ENCODE peak calls at places on chromosomes 6 and 20, in eight cellular contexts. O is transverse colon; B is brain microvascular endothelial cell; G is GM23338; Z is esophagus squamous epithelium; U is fibroblast of lung; A is CD8-positive, alpha-beta T cell; F is mammary epithelial cell. R is an unnamed sample.
A peak's percentile ranks its signal among the peaks of the same experiment; 100 is the strongest.

GRCh38 chr20:33000802-33001466 is 3.3 kb downstream of the SUN5 start:
- DNase-seq in F (no peak), U (no peak), Z (no peak), B (no peak), O (no peak), G (no peak), A (no peak), R (no peak)

GRCh38 chr6:33693186-33694158 is 18.0 kb downstream of the UQCC2 start:
- DNase-seq in B (no peak), A (no peak), Z (no peak), G (no peak), O (no peak), F (no peak), U (no peak), R (no peak)

GRCh38 chr20:46102940-46103339 is 13.2 kb upstream of the NCOA5 start:
- DNase-seq in F (no peak), B (no peak), O (no peak), A (no peak), Z (no peak), G (no peak), U (no peak), R (no peak)

GRCh38 chr6:105952762-105953700 is 133.1 kb upstream of the PRDM1 start:
- DNase-seq in B (no peak), Z (no peak), O (no peak), A (no peak), G (peak; percentile 50), F (no peak), U (no peak), R (no peak)

GRCh38 chr6:161838306-161839035 is 564.6 kb upstream of the AGPAT4 start:
- DNase-seq in F (no peak), U (no peak), O (no peak), Z (no peak), A (no peak), B (no peak), G (peak; percentile 56), R (no peak)

GRCh38 chr6:17291778-17292177 is 10.6 kb downstream of the RBM24 start:
- DNase-seq in U (no peak), B (no peak), O (no peak), F (no peak), A (no peak), G (no peak), Z (no peak), R (no peak)

GRCh38 chr6:97440590-97441176 is 157.7 kb upstream of the MMS22L start:
- DNase-seq in F (peak; percentile 17), O (no peak), Z (no peak), U (peak; percentile 38), A (no peak), B (peak; percentile 42), G (peak; percentile 79), R (no peak)

GRCh38 chr6:35048631-35049083 is 92.5 kb downstream of the TCP11 start:
- DNase-seq in G (peak; percentile 56), F (no peak), Z (no peak), U (peak; percentile 87), O (peak; percentile 50), B (no peak), A (no peak), R (no peak)

GRCh38 chr6:130143709-130144108 is 79.0 kb downstream of the SAMD3 start:
- DNase-seq in O (no peak), U (peak; percentile 31), F (peak; percentile 57), B (peak; percentile 26), G (no peak), A (no peak), Z (no peak), R (no peak)

GRCh38 chr6:52994031-52994788 is 874 bp downstream of the GSTA4 start:
- DNase-seq in Z (no peak), B (peak; percentile 16), A (no peak), F (peak; percentile 42), G (peak; percentile 58), U (peak; percentile 57), O (peak; percentile 19), R (no peak)

GRCh38 chr20:51326241-51326819 is 216.2 kb downstream of the NFATC2 start:
- DNase-seq in G (peak; percentile 84), F (no peak), O (peak; percentile 44), B (peak; percentile 70), Z (no peak), U (peak; percentile 45), A (no peak), R (no peak)

GRCh38 chr20:34491226-34491931 is 24.8 kb upstream of the DYNLRB1 start:
- DNase-seq in O (no peak), Z (no peak), F (no peak), B (no peak), U (no peak), A (no peak), G (no peak), R (no peak)

GRCh38 chr20:34495928-34496327 is 20.3 kb upstream of the DYNLRB1 start:
- DNase-seq in G (no peak), A (no peak), U (no peak), Z (no peak), F (no peak), O (no peak), B (no peak), R (no peak)

GRCh38 chr20:34491932-34492509 is 24.2 kb upstream of the DYNLRB1 start:
- DNase-seq in U (no peak), B (no peak), G (no peak), O (no peak), F (no peak), A (no peak), Z (no peak), R (no peak)

GRCh38 chr20:34495307-34495706 is 20.9 kb upstream of the DYNLRB1 start:
- DNase-seq in Z (no peak), F (no peak), G (no peak), A (no peak), U (no peak), B (no peak), O (no peak), R (no peak)

GRCh38 chr20:34493646-34494045 is 22.6 kb upstream of the DYNLRB1 start:
- DNase-seq in G (no peak), O (no peak), B (no peak), U (no peak), A (no peak), Z (no peak), F (no peak), R (no peak)
- H3K36me3 ChIP-seq in G (peaks cover 26% of the 10 kb centered on the region), O (peaks cover 53% of the 10 kb centered on the region), B (peaks cover 58% of the 10 kb centered on the region), U (peaks cover 9% of the 10 kb centered on the region), A (peaks cover 15% of the 10 kb centered on the region), Z (peaks cover 100% of the 10 kb centered on the region), F (peaks cover 70% of the 10 kb centered on the region), R (peaks cover 1% of the 10 kb centered on the region)

GRCh38 chr6:82246370-82246769 is 1.2 kb downstream of the IBTK start:
- DNase-seq in A (no peak), F (no peak), O (no peak), U (no peak), Z (no peak), B (no peak), G (no peak), R (no peak)

GRCh38 chr6:82248233-82248735 is 740 bp upstream of the IBTK start:
- DNase-seq in Z (no peak), A (no peak), G (peak; percentile 42), F (peak; percentile 40), O (peak; percentile 21), B (peak; percentile 32), U (peak; percentile 81), R (peak; percentile 91)

GRCh38 chr6:82245376-82245775 is 2.2 kb downstream of the IBTK start:
- DNase-seq in O (no peak), G (no peak), B (no peak), Z (no peak), U (no peak), F (no peak), A (no peak), R (no peak)

GRCh38 chr6:82247634-82248232 is at the start of gene IBTK:
- DNase-seq in O (peak; percentile 96), G (peak; percentile 94), Z (peak; percentile 44), F (peak; percentile 88), A (peak; percentile 85), U (peak; percentile 90), B (peak; percentile 91), R (peak; percentile 69)

GRCh38 chr6:82246802-82247633 is 526 bp downstream of the IBTK start:
- DNase-seq in B (peak; percentile 51), Z (no peak), A (no peak), U (peak; percentile 55), O (peak; percentile 64), F (peak; percentile 38), G (peak; percentile 87), R (peak; percentile 9)
- TF ChIP-seq CTCF in B (no peak), Z (no peak), A (no peak), U (no peak), O (no peak), F (no peak), G (no peak), R (no peak)

GRCh38 chr20:49880724-49881445 is 34.4 kb downstream of the SPATA2 start:
- DNase-seq in Z (no peak), G (no peak), U (no peak), B (no peak), O (no peak), F (no peak), A (no peak), R (no peak)
- H3K36me3 ChIP-seq in Z (peaks cover 98% of the 10 kb centered on the region), G (no peaks in the 10 kb centered on the region), U (peaks cover 5% of the 10 kb centered on the region), B (peaks cover 10% of the 10 kb centered on the region), O (peaks cover 25% of the 10 kb centered on the region), F (no peaks in the 10 kb centered on the region), A (peaks cover 15% of the 10 kb centered on the region), R (no peaks in the 10 kb centered on the region)

GRCh38 chr6:30100585-30101422 is 12.1 kb downstream of the TRIM31 start:
- DNase-seq in A (no peak), B (no peak), O (peak; percentile 85), G (peak; percentile 77), F (peak; percentile 54), Z (no peak), U (no peak), R (no peak)

GRCh38 chr6:30102701-30103629 is 9.9 kb downstream of the TRIM31 start:
- DNase-seq in O (peak; percentile 93), U (peak; percentile 71), B (peak; percentile 85), G (peak; percentile 96), Z (peak; percentile 49), F (peak; percentile 73), A (peak; percentile 72), R (no peak)

GRCh38 chr6:30101423-30101938 is 11.4 kb downstream of the TRIM31 start:
- DNase-seq in A (no peak), G (peak; percentile 27), Z (no peak), F (no peak), B (no peak), O (no peak), U (no peak), R (no peak)

GRCh38 chr6:30103630-30104179 is 9.2 kb downstream of the TRIM31 start:
- DNase-seq in Z (no peak), O (no peak), A (no peak), F (no peak), U (no peak), G (peak; percentile 15), B (no peak), R (no peak)

DNA sequence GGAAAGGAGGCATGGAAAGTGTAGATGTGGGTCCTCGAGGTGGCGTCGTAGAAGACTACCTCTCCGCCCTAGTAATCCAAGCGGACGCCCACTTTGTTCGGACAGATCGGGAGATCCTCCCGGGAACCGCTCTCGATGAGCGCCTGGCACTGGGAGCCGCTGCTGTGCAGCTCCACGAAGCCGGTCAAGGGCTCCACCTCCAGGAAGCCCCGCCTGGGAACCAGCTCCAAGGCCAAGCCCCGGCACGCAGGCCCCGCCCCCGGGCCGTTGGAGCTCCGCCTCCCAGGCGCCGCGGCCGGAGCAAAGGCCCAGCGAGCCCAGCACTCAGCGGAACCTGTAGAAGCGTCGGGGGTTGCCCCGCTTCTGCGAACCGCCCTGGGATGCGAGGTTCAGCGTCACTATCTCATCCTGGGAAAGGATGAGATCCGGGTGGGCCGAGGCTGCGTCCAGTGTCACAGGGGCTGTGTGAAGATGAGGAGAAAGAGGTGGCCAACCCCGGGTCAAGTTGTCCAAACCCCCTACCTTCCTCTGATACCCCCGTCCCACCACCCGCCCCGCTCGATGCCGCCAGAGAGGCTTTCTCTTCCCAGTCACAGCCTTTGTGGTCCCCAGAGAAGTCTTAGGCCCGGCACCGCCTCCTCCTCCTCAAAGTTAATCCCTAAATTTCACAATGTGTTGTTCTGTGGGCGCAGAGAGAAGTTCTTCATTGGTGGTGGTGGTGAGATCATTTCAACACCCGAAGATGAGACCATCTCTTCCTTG is 10.8 kb downstream of the TRIM31 start:
- DNase-seq in B (peak; percentile 67), G (peak; percentile 96), Z (peak; percentile 20), U (peak; percentile 74), F (peak; percentile 81), O (peak; percentile 92), A (peak; percentile 6), R (no peak)
- TF ChIP-seq CTCF in B (no peak), G (no peak), Z (peak; percentile 23), U (peak; percentile 17), F (no peak), O (no peak), A (no peak), R (peak; percentile 30)

R was measured in kidney epithelial cell.